ENCODE peak calls at places on chromosomes 6 and 20, in eight cellular contexts. One of them, this sample, is unnamed.

GRCh38 chr20:24763386-24764026 is 185.6 kb upstream of the CST7 start:
- DNase-seq in T-helper 1 cell: no peak
- DNase-seq in stimulated activated CD4-positive, alpha-beta T cell treated with anti-CD3 and anti-CD28 coated beads, TNF-alpha, amount 100 ng/mL, for 24 hours: no peak
- DNase-seq in Jurkat, Clone E6-1: no peak
- DNase-seq in epithelial cell of esophagus: no peak
- DNase-seq in C1 segment of cervical spinal cord: no peak
- DNase-seq in myocyte: no peak
- DNase-seq in AML-193: no peak
- DNase-seq in this sample: no peak

GRCh38 chr20:64044484-64045247 is 4.8 kb downstream of the SOX18 start:
- DNase-seq in T-helper 1 cell: no peak
- DNase-seq in stimulated activated CD4-positive, alpha-beta T cell treated with anti-CD3 and anti-CD28 coated beads, TNF-alpha, amount 100 ng/mL, for 24 hours: no peak
- DNase-seq in Jurkat, Clone E6-1: no peak
- DNase-seq in epithelial cell of esophagus: peak
- DNase-seq in C1 segment of cervical spinal cord: no peak
- DNase-seq in myocyte: peak
- DNase-seq in AML-193: no peak
- DNase-seq in this sample: no peak

GRCh38 chr6:130903007-130903406 is 75.8 kb downstream of the SMLR1 start:
- DNase-seq in T-helper 1 cell: no peak
- DNase-seq in stimulated activated CD4-positive, alpha-beta T cell treated with anti-CD3 and anti-CD28 coated beads, TNF-alpha, amount 100 ng/mL, for 24 hours: no peak
- DNase-seq in Jurkat, Clone E6-1: no peak
- DNase-seq in epithelial cell of esophagus: no peak
- DNase-seq in C1 segment of cervical spinal cord: no peak
- DNase-seq in myocyte: no peak
- DNase-seq in AML-193: no peak
- DNase-seq in this sample: no peak

GRCh38 chr20:4664691-4665360 is 56.9 kb upstream of the PRND start:
- DNase-seq in T-helper 1 cell: no peak
- DNase-seq in stimulated activated CD4-positive, alpha-beta T cell treated with anti-CD3 and anti-CD28 coated beads, TNF-alpha, amount 100 ng/mL, for 24 hours: no peak
- DNase-seq in Jurkat, Clone E6-1: no peak
- DNase-seq in epithelial cell of esophagus: no peak
- DNase-seq in C1 segment of cervical spinal cord: no peak
- DNase-seq in myocyte: no peak
- DNase-seq in AML-193: no peak
- DNase-seq in this sample: no peak

GRCh38 chr6:161100072-161100471 is 108.5 kb downstream of the MAP3K4 start:
- DNase-seq in T-helper 1 cell: no peak
- DNase-seq in stimulated activated CD4-positive, alpha-beta T cell treated with anti-CD3 and anti-CD28 coated beads, TNF-alpha, amount 100 ng/mL, for 24 hours: no peak
- DNase-seq in Jurkat, Clone E6-1: no peak
- DNase-seq in epithelial cell of esophagus: no peak
- DNase-seq in C1 segment of cervical spinal cord: no peak
- DNase-seq in myocyte: peak
- DNase-seq in AML-193: no peak
- DNase-seq in this sample: no peak

GRCh38 chr20:50695144-50695872 is 4.0 kb upstream of the RIPOR3 start:
- DNase-seq in T-helper 1 cell: no peak
- DNase-seq in stimulated activated CD4-positive, alpha-beta T cell treated with anti-CD3 and anti-CD28 coated beads, TNF-alpha, amount 100 ng/mL, for 24 hours: no peak
- DNase-seq in Jurkat, Clone E6-1: no peak
- DNase-seq in epithelial cell of esophagus: no peak
- DNase-seq in C1 segment of cervical spinal cord: peak
- DNase-seq in myocyte: no peak
- DNase-seq in AML-193: no peak
- DNase-seq in this sample: no peak

GRCh38 chr6:158313989-158314388 is 1.7 kb downstream of the TULP4 start:
- DNase-seq in T-helper 1 cell: no peak
- DNase-seq in stimulated activated CD4-positive, alpha-beta T cell treated with anti-CD3 and anti-CD28 coated beads, TNF-alpha, amount 100 ng/mL, for 24 hours: no peak
- DNase-seq in Jurkat, Clone E6-1: no peak
- DNase-seq in epithelial cell of esophagus: no peak
- DNase-seq in C1 segment of cervical spinal cord: no peak
- DNase-seq in myocyte: no peak
- DNase-seq in AML-193: no peak
- DNase-seq in this sample: no peak

GRCh38 chr6:41584668-41585205 is 38.6 kb downstream of the FOXP4 start:
- DNase-seq in T-helper 1 cell: no peak
- DNase-seq in stimulated activated CD4-positive, alpha-beta T cell treated with anti-CD3 and anti-CD28 coated beads, TNF-alpha, amount 100 ng/mL, for 24 hours: no peak
- DNase-seq in Jurkat, Clone E6-1: no peak
- DNase-seq in epithelial cell of esophagus: peak
- DNase-seq in C1 segment of cervical spinal cord: no peak
- DNase-seq in myocyte: no peak
- DNase-seq in AML-193: no peak
- DNase-seq in this sample: no peak

GRCh38 chr20:32013326-32013725 is 3.1 kb downstream of the CCM2L start:
- DNase-seq in T-helper 1 cell: no peak
- DNase-seq in stimulated activated CD4-positive, alpha-beta T cell treated with anti-CD3 and anti-CD28 coated beads, TNF-alpha, amount 100 ng/mL, for 24 hours: no peak
- DNase-seq in Jurkat, Clone E6-1: no peak
- DNase-seq in epithelial cell of esophagus: no peak
- DNase-seq in C1 segment of cervical spinal cord: no peak
- DNase-seq in myocyte: no peak
- DNase-seq in AML-193: no peak
- DNase-seq in this sample: no peak

GRCh38 chr6:27957526-27957925 is 485 bp downstream of the OR2B6 start:
- DNase-seq in T-helper 1 cell: no peak
- DNase-seq in stimulated activated CD4-positive, alpha-beta T cell treated with anti-CD3 and anti-CD28 coated beads, TNF-alpha, amount 100 ng/mL, for 24 hours: no peak
- DNase-seq in Jurkat, Clone E6-1: no peak
- DNase-seq in epithelial cell of esophagus: no peak
- DNase-seq in C1 segment of cervical spinal cord: no peak
- DNase-seq in myocyte: peak
- DNase-seq in AML-193: no peak
- DNase-seq in this sample: no peak

GRCh38 chr20:45254867-45255266 is 503 bp upstream of the SLPI start:
- DNase-seq in T-helper 1 cell: no peak
- DNase-seq in stimulated activated CD4-positive, alpha-beta T cell treated with anti-CD3 and anti-CD28 coated beads, TNF-alpha, amount 100 ng/mL, for 24 hours: no peak
- DNase-seq in Jurkat, Clone E6-1: no peak
- DNase-seq in epithelial cell of esophagus: peak
- DNase-seq in C1 segment of cervical spinal cord: no peak
- DNase-seq in myocyte: peak
- DNase-seq in AML-193: peak
- DNase-seq in this sample: no peak

GRCh38 chr20:38649275-38649891 is 47.8 kb downstream of the ARHGAP40 start:
- DNase-seq in T-helper 1 cell: no peak
- DNase-seq in stimulated activated CD4-positive, alpha-beta T cell treated with anti-CD3 and anti-CD28 coated beads, TNF-alpha, amount 100 ng/mL, for 24 hours: no peak
- DNase-seq in Jurkat, Clone E6-1: no peak
- DNase-seq in epithelial cell of esophagus: peak
- DNase-seq in C1 segment of cervical spinal cord: peak
- DNase-seq in myocyte: peak
- DNase-seq in AML-193: no peak
- DNase-seq in this sample: peak

GRCh38 chr6:145715426-145715825 is 19.9 kb downstream of the EPM2A start:
- DNase-seq in T-helper 1 cell: no peak
- DNase-seq in stimulated activated CD4-positive, alpha-beta T cell treated with anti-CD3 and anti-CD28 coated beads, TNF-alpha, amount 100 ng/mL, for 24 hours: no peak
- DNase-seq in Jurkat, Clone E6-1: no peak
- DNase-seq in epithelial cell of esophagus: no peak
- DNase-seq in C1 segment of cervical spinal cord: no peak
- DNase-seq in myocyte: peak
- DNase-seq in AML-193: no peak
- DNase-seq in this sample: no peak

GRCh38 chr20:8523684-8524083 is 391.6 kb downstream of the PLCB1 start:
- DNase-seq in T-helper 1 cell: no peak
- DNase-seq in stimulated activated CD4-positive, alpha-beta T cell treated with anti-CD3 and anti-CD28 coated beads, TNF-alpha, amount 100 ng/mL, for 24 hours: no peak
- DNase-seq in Jurkat, Clone E6-1: no peak
- DNase-seq in epithelial cell of esophagus: no peak
- DNase-seq in C1 segment of cervical spinal cord: no peak
- DNase-seq in myocyte: no peak
- DNase-seq in AML-193: no peak
- DNase-seq in this sample: no peak

GRCh38 chr6:335572-335971 is 43.3 kb downstream of the DUSP22 start:
- DNase-seq in T-helper 1 cell: no peak
- DNase-seq in stimulated activated CD4-positive, alpha-beta T cell treated with anti-CD3 and anti-CD28 coated beads, TNF-alpha, amount 100 ng/mL, for 24 hours: no peak
- DNase-seq in Jurkat, Clone E6-1: no peak
- DNase-seq in epithelial cell of esophagus: no peak
- DNase-seq in C1 segment of cervical spinal cord: no peak
- DNase-seq in myocyte: no peak
- DNase-seq in AML-193: no peak
- DNase-seq in this sample: no peak

GRCh38 chr20:23446505-23446904 is 6.2 kb downstream of the CST11 start:
- DNase-seq in T-helper 1 cell: no peak
- DNase-seq in stimulated activated CD4-positive, alpha-beta T cell treated with anti-CD3 and anti-CD28 coated beads, TNF-alpha, amount 100 ng/mL, for 24 hours: no peak
- DNase-seq in Jurkat, Clone E6-1: no peak
- DNase-seq in epithelial cell of esophagus: peak
- DNase-seq in C1 segment of cervical spinal cord: peak
- DNase-seq in myocyte: peak
- DNase-seq in AML-193: peak
- DNase-seq in this sample: peak

GRCh38 chr6:24950210-24950941 is 14.6 kb upstream of the RIPOR2 start:
- DNase-seq in T-helper 1 cell: no peak
- DNase-seq in stimulated activated CD4-positive, alpha-beta T cell treated with anti-CD3 and anti-CD28 coated beads, TNF-alpha, amount 100 ng/mL, for 24 hours: no peak
- DNase-seq in Jurkat, Clone E6-1: no peak
- DNase-seq in epithelial cell of esophagus: no peak
- DNase-seq in C1 segment of cervical spinal cord: no peak
- DNase-seq in myocyte: no peak
- DNase-seq in AML-193: no peak
- DNase-seq in this sample: no peak

GRCh38 chr20:53319716-53320115 is 273.9 kb downstream of the ZNF217 start:
- DNase-seq in T-helper 1 cell: no peak
- DNase-seq in stimulated activated CD4-positive, alpha-beta T cell treated with anti-CD3 and anti-CD28 coated beads, TNF-alpha, amount 100 ng/mL, for 24 hours: no peak
- DNase-seq in Jurkat, Clone E6-1: no peak
- DNase-seq in epithelial cell of esophagus: no peak
- DNase-seq in C1 segment of cervical spinal cord: no peak
- DNase-seq in myocyte: no peak
- DNase-seq in AML-193: no peak
- DNase-seq in this sample: no peak

GRCh38 chr20:6765469-6766058 is 1.9 kb upstream of the BMP2 start:
- DNase-seq in T-helper 1 cell: no peak
- DNase-seq in stimulated activated CD4-positive, alpha-beta T cell treated with anti-CD3 and anti-CD28 coated beads, TNF-alpha, amount 100 ng/mL, for 24 hours: no peak
- DNase-seq in Jurkat, Clone E6-1: peak
- DNase-seq in epithelial cell of esophagus: peak
- DNase-seq in C1 segment of cervical spinal cord: no peak
- DNase-seq in myocyte: peak
- DNase-seq in AML-193: peak
- DNase-seq in this sample: peak

GRCh38 chr6:52284131-52284459 is 447 bp downstream of the MCM3 start:
- DNase-seq in T-helper 1 cell: no peak
- DNase-seq in stimulated activated CD4-positive, alpha-beta T cell treated with anti-CD3 and anti-CD28 coated beads, TNF-alpha, amount 100 ng/mL, for 24 hours: no peak
- DNase-seq in Jurkat, Clone E6-1: no peak
- DNase-seq in epithelial cell of esophagus: no peak
- DNase-seq in C1 segment of cervical spinal cord: peak
- DNase-seq in myocyte: peak
- DNase-seq in AML-193: no peak
- DNase-seq in this sample: peak

This sample was measured in G401.